ENCODE peak calls at places on chromosomes 12 and 14, in nine cellular contexts. Q is substantia nigra, V is amygdala, A is nephron progenitor cell, R is GM04504, P is NCI-H1092, H is iPS DF 19.7, Z is NCI-H748 treated with DMSO at 0.1 percent for 48 hours, J is EH. B is an unnamed sample.

GRCh38 chr12:132006056-132006680 is 56.4 kb downstream of the EP400 start:
- DNase-seq in J (no peak), V (no peak), Z (no peak), P (no peak), R (peak; percentile 10), A (no peak), Q (no peak), H (no peak), B (no peak)

GRCh38 chr14:65224799-65225198 is 122.5 kb upstream of the MAX start:
- DNase-seq in A (no peak), P (peak; percentile 75), V (peak; percentile 23), J (no peak), Z (no peak), H (no peak), Q (peak; percentile 18), R (no peak), B (no peak)

GRCh38 chr12:67086116-67086515 is 183.0 kb upstream of the CAND1 start:
- DNase-seq in H (no peak), A (no peak), Q (no peak), V (no peak), Z (no peak), P (no peak), J (no peak), R (no peak), B (no peak)

GRCh38 chr14:60736494-60736893 is 1.9 kb downstream of the MNAT1 start:
- DNase-seq in J (peak; percentile 82), Q (no peak), Z (no peak), A (no peak), H (no peak), V (no peak), R (no peak), P (no peak), B (peak; percentile 81)

GRCh38 chr12:109461846-109462766 is 15.0 kb downstream of the KCTD10 start:
- DNase-seq in Q (no peak), V (no peak), J (peak; percentile 100), R (peak; percentile 98), Z (no peak), P (no peak), H (no peak), A (peak; percentile 44), B (peak; percentile 93)

GRCh38 chr14:61730756-61731373 is 31.4 kb upstream of the SNAPC1 start:
- DNase-seq in Z (no peak), J (no peak), H (no peak), R (no peak), P (no peak), A (no peak), Q (no peak), V (no peak), B (no peak)

GRCh38 chr12:62210422-62210821 is 49.8 kb upstream of the USP15 start:
- DNase-seq in J (peak; percentile 47), A (peak; percentile 53), V (no peak), Z (no peak), Q (no peak), H (no peak), R (no peak), P (no peak), B (peak; percentile 12)

GRCh38 chr12:132078190-132078589 is 65.9 kb downstream of the DDX51 start:
- DNase-seq in R (peak; percentile 76), V (no peak), Q (no peak), Z (no peak), H (no peak), A (no peak), J (peak; percentile 95), P (no peak), B (peak; percentile 81)

GRCh38 chr12:120117961-120118709 is 1.6 kb upstream of the RAB35 start:
- DNase-seq in R (no peak), Z (peak; percentile 24), Q (no peak), A (no peak), H (peak; percentile 75), J (peak; percentile 55), P (no peak), V (no peak), B (no peak)

GRCh38 chr12:50845021-50845647 is 2.4 kb downstream of the TMPRSS12 start:
- DNase-seq in P (no peak), H (no peak), Q (no peak), Z (no peak), A (no peak), R (no peak), J (peak; percentile 22), V (no peak), B (no peak)

GRCh38 chr14:22297376-22297775 is 291.6 kb downstream of the DAD1 start:
- DNase-seq in A (no peak), R (no peak), H (no peak), Q (no peak), P (no peak), V (no peak), J (no peak), Z (no peak), B (no peak)

GRCh38 chr14:31190717-31191263 is 16.8 kb downstream of the HECTD1 start:
- DNase-seq in J (no peak), A (no peak), V (no peak), Z (no peak), P (no peak), R (no peak), Q (no peak), H (no peak), B (no peak)

GRCh38 chr12:132205271-132206092 is 61.2 kb downstream of the NOC4L start:
- DNase-seq in P (no peak), A (peak; percentile 61), J (no peak), V (no peak), Q (no peak), Z (no peak), H (no peak), R (no peak), B (no peak)

GRCh38 chr14:67766035-67766680 is 50.2 kb downstream of the ZFYVE26 start:
- DNase-seq in V (no peak), Z (no peak), A (no peak), Q (no peak), R (no peak), J (no peak), P (no peak), H (no peak), B (no peak)

GRCh38 chr12:116885496-116885895 is 4.3 kb upstream of the HRK start:
- DNase-seq in V (no peak), Z (no peak), Q (no peak), P (no peak), H (no peak), A (no peak), J (no peak), R (no peak), B (no peak)

GRCh38 chr12:116955382-116956021 is 44.8 kb downstream of the FBXW8 start:
- DNase-seq in A (no peak), Z (no peak), P (no peak), R (no peak), H (no peak), J (no peak), V (no peak), Q (no peak), B (no peak)

GRCh38 chr14:63088865-63089264 is 43.6 kb upstream of the KCNH5 start:
- DNase-seq in Z (no peak), H (no peak), J (no peak), A (no peak), Q (no peak), V (no peak), P (peak; percentile 72), R (no peak), B (no peak)

GRCh38 chr14:65251213-65251612 is 148.9 kb upstream of the MAX start:
- DNase-seq in P (no peak), J (peak; percentile 95), H (no peak), Z (no peak), R (peak; percentile 96), A (no peak), V (no peak), Q (no peak), B (peak; percentile 97)

GRCh38 chr14:64444984-64445845 is 20.1 kb upstream of the AKAP5 start:
- DNase-seq in Z (no peak), Q (no peak), V (no peak), R (no peak), P (no peak), A (peak; percentile 25), J (peak; percentile 88), H (no peak), B (peak; percentile 83)

GRCh38 chr14:36271939-36272907 is 48.2 kb downstream of the MBIP start:
- DNase-seq in V (no peak), Q (no peak), Z (no peak), J (peak; percentile 5), H (no peak), R (no peak), A (no peak), P (no peak), B (peak; percentile 0)

GRCh38 chr14:99517643-99518381 is 36.6 kb downstream of the CCNK start:
- DNase-seq in J (no peak), A (no peak), Q (no peak), H (no peak), V (no peak), Z (no peak), R (no peak), P (no peak), B (no peak)

GRCh38 chr14:25406818-25407217 is 356.9 kb upstream of the STXBP6 start:
- DNase-seq in H (peak; percentile 42), Q (no peak), V (no peak), A (peak; percentile 53), Z (peak; percentile 51), P (peak; percentile 28), J (peak; percentile 4), R (no peak), B (no peak)

GRCh38 chr14:77641534-77642341 is 25.3 kb upstream of the SPTLC2 start:
- DNase-seq in P (no peak), A (no peak), J (peak; percentile 67), H (no peak), R (peak; percentile 40), Z (no peak), Q (peak; percentile 34), V (no peak), B (peak; percentile 18)

GRCh38 chr12:120598674-120599463 is 17.7 kb upstream of the POP5 start:
- DNase-seq in H (no peak), J (peak; percentile 62), Z (no peak), P (no peak), A (no peak), R (no peak), V (no peak), Q (no peak), B (peak; percentile 20)

GRCh38 chr12:89690925-89691324 is 17.7 kb downstream of the ATP2B1 start:
- DNase-seq in R (no peak), P (no peak), Z (no peak), J (peak; percentile 17), A (no peak), V (no peak), Q (no peak), H (no peak), B (no peak)